ENCODE peak calls at places on chromosome 21, in four cellular contexts. O is astrocyte, P is GM23248, X is HCT116. B is an unnamed sample.

GRCh38 chr21:45699251-45699942 is 55.9 kb downstream of the PCBP3 start:
- DNase-seq in O (no peak), P (no peak), X (no peak), B (no peak)

GRCh38 chr21:29175408-29176147 is 45.1 kb downstream of the MAP3K7CL start:
- DNase-seq in O (no peak), P (peak; percentile 24), X (no peak), B (no peak)

GRCh38 chr21:36241717-36242116 is 78.3 kb upstream of the MORC3 start:
- DNase-seq in O (no peak), P (no peak), X (no peak), B (no peak)

GRCh38 chr21:17829472-17829871 is 10.3 kb upstream of the C21orf91 start:
- DNase-seq in O (peak; percentile 56), P (peak; percentile 69), X (no peak), B (no peak)

GRCh38 chr21:34941162-34941561 is 107.9 kb downstream of the RUNX1 start:
- DNase-seq in O (no peak), P (no peak), X (no peak), B (no peak)

GRCh38 chr21:36388835-36389234 is 3.6 kb downstream of the CHAF1B start:
- DNase-seq in O (peak; percentile 65), P (peak; percentile 35), X (no peak), B (no peak)

GRCh38 chr21:45723049-45723958 is 79.8 kb downstream of the PCBP3 start:
- DNase-seq in O (no peak), P (no peak), X (no peak), B (no peak)

GRCh38 chr21:37787456-37787855 is 128.8 kb downstream of the KCNJ6 start:
- DNase-seq in O (peak; percentile 93), P (peak; percentile 84), X (no peak), B (peak; percentile 80)

GRCh38 chr21:34354836-34355235 is 9.0 kb upstream of the KCNE2 start:
- DNase-seq in O (no peak), P (no peak), X (no peak), B (no peak)

GRCh38 chr21:36024782-36025181 is 35.5 kb downstream of the SETD4 start:
- DNase-seq in O (no peak), P (no peak), X (no peak), B (no peak)

GRCh38 chr21:46637952-46638746 is 2.7 kb downstream of the PRMT2 start:
- DNase-seq in O (no peak), P (peak; percentile 17), X (no peak), B (no peak)

GRCh38 chr21:24716306-24716918 is 890.9 kb downstream of the MRPL39 start:
- DNase-seq in O (no peak), P (no peak), X (no peak), B (no peak)

GRCh38 chr21:28427356-28428022 is 565.2 kb downstream of the LTN1 start:
- DNase-seq in O (peak; percentile 76), P (peak; percentile 61), X (no peak), B (no peak)

GRCh38 chr21:45570826-45571601 is 28.8 kb upstream of the SLC19A1 start:
- DNase-seq in O (peak; percentile 36), P (peak; percentile 71), X (no peak), B (peak; percentile 95)

GRCh38 chr21:34704119-34704518 is 35.3 kb downstream of the CLIC6 start:
- DNase-seq in O (peak; percentile 58), P (peak; percentile 85), X (no peak), B (peak; percentile 70)

GRCh38 chr21:46220275-46220810 is 8.2 kb downstream of the LSS start:
- DNase-seq in O (no peak), P (no peak), X (no peak), B (no peak)

GRCh38 chr21:45984584-45985095 is 3.1 kb downstream of the COL6A1 start:
- DNase-seq in O (no peak), P (no peak), X (no peak), B (no peak)

GRCh38 chr21:14678987-14679574 is 133.0 kb upstream of the SAMSN1 start:
- DNase-seq in O (no peak), P (no peak), X (no peak), B (no peak)

GRCh38 chr21:35663856-35664606 is 396.3 kb downstream of the SETD4 start:
- DNase-seq in O (no peak), P (no peak), X (no peak), B (no peak)

GRCh38 chr21:29174607-29175013 is 44.2 kb downstream of the MAP3K7CL start:
- DNase-seq in O (no peak), P (peak; percentile 67), X (no peak), B (no peak)

GRCh38 chr21:17900281-17900989 is 81.3 kb upstream of the C21orf91 start:
- DNase-seq in O (no peak), P (no peak), X (no peak), B (no peak)

GRCh38 chr21:36045993-36046392 is 14.3 kb downstream of the SETD4 start:
- DNase-seq in O (no peak), P (no peak), X (no peak), B (no peak)

GRCh38 chr21:36422279-36423098 is 37.3 kb downstream of the CHAF1B start:
- DNase-seq in O (peak; percentile 42), P (peak; percentile 66), X (peak; percentile 34), B (peak; percentile 94)

GRCh38 chr21:22020221-22020620 is 1022.0 kb downstream of the NCAM2 start:
- DNase-seq in O (no peak), P (no peak), X (no peak), B (no peak)

GRCh38 chr21:17818158-17819113 is 720 bp downstream of the C21orf91 start:
- DNase-seq in O (peak; percentile 16), P (peak; percentile 62), X (no peak), B (peak; percentile 80)

GRCh38 chr21:45940621-45941337 is 40.8 kb upstream of the COL6A1 start:
- DNase-seq in O (no peak), P (no peak), X (no peak), B (peak; percentile 82)

GRCh38 chr21:28257276-28257675 is 735.4 kb downstream of the LTN1 start:
- DNase-seq in O (no peak), P (no peak), X (no peak), B (no peak)

GRCh38 chr21:36976882-36977651 is 10.6 kb upstream of the HLCS start:
- DNase-seq in O (peak; percentile 61), P (peak; percentile 84), X (peak; percentile 74), B (peak; percentile 89)

GRCh38 chr21:34128124-34128523 is 54.7 kb downstream of the MRPS6 start:
- DNase-seq in O (no peak), P (peak; percentile 4), X (no peak), B (no peak)

GRCh38 chr21:35048706-35049617 is at the start of gene RUNX1:
- DNase-seq in O (peak; percentile 95), P (peak; percentile 70), X (no peak), B (peak; percentile 79)

GRCh38 chr21:33901421-33902288 is 13.9 kb downstream of the ATP5PO start:
- DNase-seq in O (peak; percentile 56), P (peak; percentile 78), X (peak; percentile 38), B (no peak)

GRCh38 chr21:28337319-28337718 is 655.4 kb downstream of the LTN1 start:
- DNase-seq in O (peak; percentile 24), P (peak; percentile 67), X (no peak), B (no peak)

GRCh38 chr21:17853393-17854275 is 34.5 kb upstream of the C21orf91 start:
- DNase-seq in O (no peak), P (no peak), X (no peak), B (no peak)

DNA sequence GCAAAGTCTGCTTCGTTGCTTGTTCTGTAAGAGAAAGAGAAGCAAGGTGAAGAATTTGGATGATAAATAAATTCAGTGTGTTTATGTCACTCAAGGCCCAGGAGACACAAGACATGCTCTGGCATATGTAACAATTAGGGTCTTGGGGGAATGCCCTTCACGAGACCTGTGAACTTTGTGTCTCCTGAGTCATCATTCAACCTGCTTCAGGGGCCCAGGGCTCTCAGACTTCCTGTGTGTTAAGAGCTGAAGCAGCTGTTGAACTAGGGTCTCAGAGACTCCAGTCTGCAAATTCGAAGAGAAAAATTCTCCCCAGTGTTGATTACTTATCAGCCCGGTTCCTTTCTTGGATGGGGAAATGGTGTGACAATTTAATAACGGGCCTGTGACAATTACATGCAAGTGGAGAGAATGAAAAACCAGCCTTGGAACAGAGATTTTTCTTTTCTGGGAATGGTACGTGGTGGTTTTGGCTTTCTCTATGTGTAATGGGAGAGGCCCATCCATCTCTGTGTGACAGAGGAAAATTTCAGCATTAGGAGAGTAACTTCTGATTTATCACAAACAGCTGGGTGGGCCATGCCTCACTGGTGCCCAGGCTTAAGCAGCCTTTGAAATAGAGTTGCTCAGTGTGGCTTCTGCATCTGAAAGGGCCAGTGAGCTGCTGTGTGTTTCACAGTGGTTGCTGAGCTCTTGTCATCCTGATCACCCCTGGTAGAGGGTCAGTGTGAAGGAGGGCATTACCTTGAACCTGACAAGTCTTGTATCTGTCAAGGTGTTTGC is 22.4 kb downstream of the HUNK start:
- DNase-seq in O (no peak), P (peak; percentile 22), X (no peak), B (no peak)
- H3K4me1 ChIP-seq in O (no peaks in the 10 kb centered on the region), P (peaks cover 14% of the 10 kb centered on the region), X (no peaks in the 10 kb centered on the region), B (no peaks in the 10 kb centered on the region)

GRCh38 chr21:30580132-30580531 is 10.1 kb downstream of the KRTAP22-2 start:
- DNase-seq in O (no peak), P (no peak), X (no peak), B (no peak)

GRCh38 chr21:30582850-30583249 is 7.3 kb downstream of the KRTAP22-2 start:
- DNase-seq in O (no peak), P (no peak), X (no peak), B (no peak)

GRCh38 chr21:30579351-30579750 is 10.8 kb downstream of the KRTAP22-2 start:
- DNase-seq in O (no peak), P (no peak), X (no peak), B (no peak)

GRCh38 chr21:30577766-30578165 is 12.4 kb downstream of the KRTAP22-2 start:
- DNase-seq in O (no peak), P (no peak), X (no peak), B (no peak)
- H2AFZ ChIP-seq in O (no peak overlapping the region), P (no peak overlapping the region), X (no peak overlapping the region), B (no peak overlapping the region)

GRCh38 chr21:44450402-44450801 is 4.9 kb upstream of the LRRC3 start:
- DNase-seq in O (no peak), P (no peak), X (no peak), B (no peak)
- H3K27me3 ChIP-seq in O (peaks cover 7% of the 10 kb centered on the region), P (peaks cover 14% of the 10 kb centered on the region), X (peaks cover 26% of the 10 kb centered on the region), B (peaks cover 5% of the 10 kb centered on the region)

GRCh38 chr21:42617476-42617875 is 35.9 kb upstream of the PDE9A start:
- DNase-seq in O (no peak), P (no peak), X (no peak), B (no peak)
- H3K4me1 ChIP-seq in O (no peaks in the 10 kb centered on the region), P (no peaks in the 10 kb centered on the region), X (no peaks in the 10 kb centered on the region), B (no peaks in the 10 kb centered on the region)

GRCh38 chr21:26405735-26406361 is 167.2 kb downstream of the CYYR1 start:
- DNase-seq in O (peak; percentile 88), P (peak; percentile 89), X (no peak), B (peak; percentile 58)
- H2AFZ ChIP-seq in O (peak overlapping the region; percentile 81), P (peak overlapping the region; percentile 62), X (no peak overlapping the region), B (peak overlapping the region; percentile 87)

DNA sequence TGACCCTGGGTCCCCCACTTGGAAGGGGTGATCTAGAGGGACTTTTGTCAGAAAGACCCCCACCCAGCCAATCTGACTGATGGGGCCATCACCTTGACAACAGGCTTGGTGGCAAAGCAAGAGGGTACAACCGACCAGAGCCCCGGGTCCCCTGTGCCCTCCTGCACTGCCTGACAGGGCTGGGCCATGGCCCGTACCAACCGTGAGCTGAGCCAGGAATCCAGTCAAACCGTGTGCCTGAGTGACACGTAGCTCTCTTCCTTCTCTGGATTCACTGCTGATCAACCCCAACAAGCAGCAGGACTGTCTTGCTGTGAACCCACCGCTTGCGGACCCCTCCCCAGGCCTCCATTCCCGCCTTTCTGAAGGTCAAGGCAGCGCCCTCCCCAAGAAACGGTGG is 27.0 kb downstream of the PDE9A start:
- DNase-seq in O (no peak), P (no peak), X (no peak), B (no peak)
- H3K27me3 ChIP-seq in O (peaks cover 58% of the 10 kb centered on the region), P (peaks cover 29% of the 10 kb centered on the region), X (no peaks in the 10 kb centered on the region), B (peaks cover 63% of the 10 kb centered on the region)

GRCh38 chr21:39341249-39341923 is 7.5 kb downstream of the HMGN1 start:
- DNase-seq in O (no peak), P (no peak), X (no peak), B (no peak)
- H3K4me1 ChIP-seq in O (peaks cover 11% of the 10 kb centered on the region), P (peaks cover 6% of the 10 kb centered on the region), X (no peaks in the 10 kb centered on the region), B (peaks cover under 1% of the 10 kb centered on the region)

B was measured in osteoblast.